ENCODE peak calls at places on chromosomes 13 and 19, in four cellular contexts. G is fibroblast of lung, N is mammary epithelial cell, W is astrocyte of the spinal cord. X is an unnamed sample.

GRCh38 chr19:6828306-6828697 is 55.8 kb downstream of the VAV1 start:
- DNase-seq in G (no peak), N (peak; percentile 16), W (no peak), X (no peak)

GRCh38 chr19:30670011-30670329 is 297.8 kb downstream of the ZNF536 start:
- DNase-seq in G (no peak), N (no peak), W (no peak), X (no peak)

GRCh38 chr13:43783820-43784219 is 3.0 kb downstream of the ENOX1 start:
- DNase-seq in G (peak; percentile 16), N (peak; percentile 62), W (peak; percentile 50), X (peak; percentile 89)

GRCh38 chr19:28715157-28715556 is 497.8 kb downstream of the UQCRFS1 start:
- DNase-seq in G (peak; percentile 15), N (peak; percentile 1), W (no peak), X (no peak)

GRCh38 chr19:17171874-17172273 is 43.3 kb upstream of the USE1 start:
- DNase-seq in G (no peak), N (no peak), W (no peak), X (no peak)

GRCh38 chr13:26529441-26529840 is 28.0 kb upstream of the WASF3 start:
- DNase-seq in G (peak; percentile 58), N (peak; percentile 37), W (peak; percentile 70), X (peak; percentile 72)

GRCh38 chr13:106376411-106377112 is 158.9 kb downstream of the EFNB2 start:
- DNase-seq in G (peak; percentile 98), N (peak; percentile 90), W (peak; percentile 98), X (peak; percentile 92)

GRCh38 chr13:74661851-74662250 is 527.6 kb upstream of the KLF12 start:
- DNase-seq in G (no peak), N (no peak), W (no peak), X (no peak)

GRCh38 chr13:90396266-90396665 is 951.2 kb upstream of the MIR17HG start:
- DNase-seq in G (no peak), N (no peak), W (no peak), X (no peak)
- TF ChIP-seq CTCF in G (no peak), N (no peak), W (no peak), X (no peak)

GRCh38 chr13:53562419-53562818 is 533.8 kb downstream of the OLFM4 start:
- DNase-seq in G (no peak), N (no peak), W (no peak), X (no peak)
- H3K4me3 ChIP-seq in G (no peak overlapping the region), N (no peak overlapping the region), W (no peak overlapping the region), X (no peak overlapping the region)

GRCh38 chr13:40261361-40261760 is 405.1 kb downstream of the FOXO1 start:
- DNase-seq in G (no peak), N (no peak), W (no peak), X (no peak)
- TF ChIP-seq CTCF in G (no peak), N (no peak), W (no peak), X (no peak)

GRCh38 chr13:30739646-30740642 is 4.6 kb downstream of the ALOX5AP start:
- DNase-seq in G (peak; percentile 99), N (peak; percentile 92), W (peak; percentile 91), X (peak; percentile 92)

GRCh38 chr13:30738946-30739528 is 3.7 kb downstream of the ALOX5AP start:
- DNase-seq in G (no peak), N (no peak), W (no peak), X (no peak)

GRCh38 chr13:30737511-30738342 is 2.4 kb downstream of the ALOX5AP start:
- DNase-seq in G (no peak), N (no peak), W (no peak), X (no peak)

GRCh38 chr13:30736921-30737320 is 1.6 kb downstream of the ALOX5AP start:
- DNase-seq in G (no peak), N (no peak), W (no peak), X (no peak)

DNA sequence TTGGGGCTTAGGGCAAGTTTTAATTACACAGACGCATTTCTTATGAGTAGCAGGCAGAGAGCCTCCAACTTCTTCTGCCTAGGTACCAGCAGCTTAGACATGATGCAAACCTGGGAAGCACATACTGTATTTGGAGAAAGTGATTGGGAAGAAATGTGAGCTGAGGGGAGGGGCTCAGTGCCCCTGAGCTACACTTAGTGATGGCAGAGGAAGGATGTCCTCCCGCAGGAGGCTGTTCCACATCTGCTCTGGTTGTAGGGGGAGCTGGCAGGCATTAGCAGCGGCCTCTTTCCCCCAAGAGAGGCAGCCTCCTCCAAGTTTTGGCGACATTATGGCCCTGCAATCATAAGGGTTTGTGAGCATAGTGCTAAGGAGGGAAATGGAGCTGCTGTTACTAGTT is 3.2 kb downstream of the ALOX5AP start:
- DNase-seq in G (no peak), N (no peak), W (no peak), X (no peak)
- H3K4me3 ChIP-seq in G (no peak overlapping the region), N (no peak overlapping the region), W (no peak overlapping the region), X (no peak overlapping the region)

GRCh38 chr19:57279418-57280164 is 694 bp upstream of the ZNF460 start:
- DNase-seq in G (peak; percentile 99), N (peak; percentile 92), W (peak; percentile 98), X (peak; percentile 98)
- TF ChIP-seq CTCF in G (peak; percentile 37), N (peak; percentile 22), W (peak; percentile 32), X (peak; percentile 24)

X was measured in fibroblast of pulmonary artery.